ENCODE peak calls at places on chromosomes 7 and 10, in six cellular contexts. One of them, this sample, is unnamed.
A peak's percentile ranks its signal among the peaks of the same experiment; 100 is the strongest.

GRCh38 chr7:101804642-101805401 is 12.6 kb upstream of the CUX1 start:
- DNase-seq in breast epithelium: no peak
- DNase-seq in AG09319: no peak
- DNase-seq in T1000: no peak
- DNase-seq in ecto neural progenitor cell: no peak
- DNase-seq in CD4-positive, CD25-positive, alpha-beta regulatory T cell: peak; percentile 30
- DNase-seq in this sample: no peak

GRCh38 chr7:11379641-11380040 is 406.0 kb downstream of the PHF14 start:
- DNase-seq in CD4-positive, CD25-positive, alpha-beta regulatory T cell: no peak
- DNase-seq in ecto neural progenitor cell: no peak
- DNase-seq in breast epithelium: no peak
- DNase-seq in T1000: no peak
- DNase-seq in AG09319: no peak
- DNase-seq in this sample: no peak

GRCh38 chr7:151796871-151797270 is 80.0 kb downstream of the PRKAG2 start:
- DNase-seq in T1000: no peak
- DNase-seq in breast epithelium: no peak
- DNase-seq in CD4-positive, CD25-positive, alpha-beta regulatory T cell: no peak
- DNase-seq in ecto neural progenitor cell: no peak
- DNase-seq in AG09319: no peak
- DNase-seq in this sample: no peak

GRCh38 chr10:44950326-44951225 is 9.0 kb upstream of the RASSF4 start:
- DNase-seq in AG09319: no peak
- DNase-seq in T1000: no peak
- DNase-seq in ecto neural progenitor cell: peak; percentile 24
- DNase-seq in CD4-positive, CD25-positive, alpha-beta regulatory T cell: no peak
- DNase-seq in breast epithelium: no peak
- DNase-seq in this sample: peak; percentile 39

GRCh38 chr7:13829914-13830603 is 159.4 kb downstream of the ETV1 start:
- DNase-seq in ecto neural progenitor cell: no peak
- DNase-seq in AG09319: peak; percentile 59
- DNase-seq in breast epithelium: no peak
- DNase-seq in CD4-positive, CD25-positive, alpha-beta regulatory T cell: no peak
- DNase-seq in T1000: no peak
- DNase-seq in this sample: no peak

GRCh38 chr10:3803884-3804741 is 19.1 kb upstream of the KLF6 start:
- DNase-seq in ecto neural progenitor cell: no peak
- DNase-seq in breast epithelium: no peak
- DNase-seq in CD4-positive, CD25-positive, alpha-beta regulatory T cell: peak; percentile 63
- DNase-seq in T1000: no peak
- DNase-seq in AG09319: no peak
- DNase-seq in this sample: no peak

GRCh38 chr10:128316327-128316726 is 190.1 kb upstream of the MKI67 start:
- DNase-seq in breast epithelium: no peak
- DNase-seq in T1000: no peak
- DNase-seq in ecto neural progenitor cell: no peak
- DNase-seq in CD4-positive, CD25-positive, alpha-beta regulatory T cell: no peak
- DNase-seq in AG09319: no peak
- DNase-seq in this sample: peak; percentile 20

GRCh38 chr10:103653581-103654020 is 160.1 kb downstream of the NEURL1 start:
- DNase-seq in T1000: no peak
- DNase-seq in breast epithelium: no peak
- DNase-seq in ecto neural progenitor cell: no peak
- DNase-seq in CD4-positive, CD25-positive, alpha-beta regulatory T cell: no peak
- DNase-seq in AG09319: no peak
- DNase-seq in this sample: no peak

GRCh38 chr10:6200588-6201510 is 1.9 kb upstream of the PFKFB3 start:
- DNase-seq in ecto neural progenitor cell: peak; percentile 58
- DNase-seq in T1000: no peak
- DNase-seq in CD4-positive, CD25-positive, alpha-beta regulatory T cell: peak; percentile 48
- DNase-seq in breast epithelium: no peak
- DNase-seq in AG09319: no peak
- DNase-seq in this sample: no peak

GRCh38 chr10:127577376-127577775 is 28.3 kb downstream of the NPS start:
- DNase-seq in AG09319: no peak
- DNase-seq in CD4-positive, CD25-positive, alpha-beta regulatory T cell: no peak
- DNase-seq in T1000: no peak
- DNase-seq in ecto neural progenitor cell: no peak
- DNase-seq in breast epithelium: no peak
- DNase-seq in this sample: no peak

GRCh38 chr7:75854233-75854632 is 24.6 kb upstream of the RHBDD2 start:
- DNase-seq in breast epithelium: no peak
- DNase-seq in AG09319: peak; percentile 39
- DNase-seq in ecto neural progenitor cell: no peak
- DNase-seq in CD4-positive, CD25-positive, alpha-beta regulatory T cell: no peak
- DNase-seq in T1000: no peak
- DNase-seq in this sample: no peak

GRCh38 chr7:79872171-79872570 is 262.5 kb upstream of the GNAI1 start:
- DNase-seq in T1000: no peak
- DNase-seq in breast epithelium: no peak
- DNase-seq in CD4-positive, CD25-positive, alpha-beta regulatory T cell: no peak
- DNase-seq in AG09319: no peak
- DNase-seq in ecto neural progenitor cell: no peak
- DNase-seq in this sample: no peak

GRCh38 chr7:44618754-44619153 is 12.3 kb downstream of the OGDH start:
- DNase-seq in T1000: no peak
- DNase-seq in ecto neural progenitor cell: no peak
- DNase-seq in AG09319: no peak
- DNase-seq in CD4-positive, CD25-positive, alpha-beta regulatory T cell: no peak
- DNase-seq in breast epithelium: no peak
- DNase-seq in this sample: no peak

GRCh38 chr10:115065731-115066130 is 27.4 kb upstream of the ATRNL1 start:
- DNase-seq in AG09319: no peak
- DNase-seq in CD4-positive, CD25-positive, alpha-beta regulatory T cell: no peak
- DNase-seq in ecto neural progenitor cell: no peak
- DNase-seq in breast epithelium: no peak
- DNase-seq in T1000: no peak
- DNase-seq in this sample: no peak

GRCh38 chr7:54664235-54665228 is 94.5 kb downstream of the SEC61G start:
- DNase-seq in AG09319: no peak
- DNase-seq in ecto neural progenitor cell: peak; percentile 89
- DNase-seq in breast epithelium: no peak
- DNase-seq in CD4-positive, CD25-positive, alpha-beta regulatory T cell: peak; percentile 5
- DNase-seq in T1000: peak; percentile 73
- DNase-seq in this sample: peak; percentile 85

GRCh38 chr10:33422779-33423520 is 88.5 kb upstream of the NRP1 start:
- DNase-seq in AG09319: no peak
- DNase-seq in CD4-positive, CD25-positive, alpha-beta regulatory T cell: no peak
- DNase-seq in ecto neural progenitor cell: no peak
- DNase-seq in T1000: no peak
- DNase-seq in breast epithelium: no peak
- DNase-seq in this sample: no peak

GRCh38 chr10:21510218-21511070 is 15.0 kb downstream of the SKIDA1 start:
- DNase-seq in AG09319: no peak
- DNase-seq in CD4-positive, CD25-positive, alpha-beta regulatory T cell: no peak
- DNase-seq in T1000: no peak
- DNase-seq in breast epithelium: no peak
- DNase-seq in ecto neural progenitor cell: peak; percentile 84
- DNase-seq in this sample: no peak

GRCh38 chr10:5364365-5364764 is 401 bp upstream of the UCN3 start:
- DNase-seq in breast epithelium: no peak
- DNase-seq in CD4-positive, CD25-positive, alpha-beta regulatory T cell: no peak
- DNase-seq in T1000: no peak
- DNase-seq in ecto neural progenitor cell: no peak
- DNase-seq in AG09319: no peak
- DNase-seq in this sample: no peak

GRCh38 chr10:35041502-35041879 is 48.6 kb downstream of the CUL2 start:
- DNase-seq in AG09319: no peak
- DNase-seq in breast epithelium: no peak
- DNase-seq in ecto neural progenitor cell: no peak
- DNase-seq in CD4-positive, CD25-positive, alpha-beta regulatory T cell: no peak
- DNase-seq in T1000: no peak
- DNase-seq in this sample: no peak

GRCh38 chr10:80187465-80188409 is 17.6 kb downstream of the ANXA11 start:
- DNase-seq in CD4-positive, CD25-positive, alpha-beta regulatory T cell: peak; percentile 98
- DNase-seq in ecto neural progenitor cell: no peak
- DNase-seq in T1000: no peak
- DNase-seq in AG09319: no peak
- DNase-seq in breast epithelium: peak; percentile 52
- DNase-seq in this sample: no peak

GRCh38 chr10:102918817-102919236 is 733 bp downstream of the CNNM2 start:
- DNase-seq in breast epithelium: no peak
- DNase-seq in ecto neural progenitor cell: no peak
- DNase-seq in AG09319: no peak
- DNase-seq in T1000: no peak
- DNase-seq in CD4-positive, CD25-positive, alpha-beta regulatory T cell: peak; percentile 54
- DNase-seq in this sample: no peak

GRCh38 chr7:124784879-124785818 is 19.6 kb upstream of the GPR37 start:
- DNase-seq in ecto neural progenitor cell: peak; percentile 58
- DNase-seq in T1000: peak; percentile 19
- DNase-seq in CD4-positive, CD25-positive, alpha-beta regulatory T cell: peak; percentile 25
- DNase-seq in AG09319: peak; percentile 23
- DNase-seq in breast epithelium: no peak
- DNase-seq in this sample: no peak

GRCh38 chr7:132292803-132293202 is 283.5 kb downstream of the PLXNA4 start:
- DNase-seq in CD4-positive, CD25-positive, alpha-beta regulatory T cell: no peak
- DNase-seq in AG09319: no peak
- DNase-seq in ecto neural progenitor cell: no peak
- DNase-seq in breast epithelium: no peak
- DNase-seq in T1000: no peak
- DNase-seq in this sample: no peak

GRCh38 chr10:58753425-58753824 is 240.8 kb downstream of the BICC1 start:
- DNase-seq in T1000: no peak
- DNase-seq in ecto neural progenitor cell: no peak
- DNase-seq in CD4-positive, CD25-positive, alpha-beta regulatory T cell: no peak
- DNase-seq in AG09319: no peak
- DNase-seq in breast epithelium: no peak
- DNase-seq in this sample: no peak

GRCh38 chr10:132735923-132736391 is 50.0 kb downstream of the NKX6-2 start:
- DNase-seq in ecto neural progenitor cell: no peak
- DNase-seq in T1000: no peak
- DNase-seq in breast epithelium: no peak
- DNase-seq in CD4-positive, CD25-positive, alpha-beta regulatory T cell: no peak
- DNase-seq in AG09319: no peak
- DNase-seq in this sample: no peak

GRCh38 chr7:15461576-15461975 is 100.2 kb downstream of the AGMO start:
- DNase-seq in T1000: peak; percentile 2
- DNase-seq in CD4-positive, CD25-positive, alpha-beta regulatory T cell: no peak
- DNase-seq in ecto neural progenitor cell: no peak
- DNase-seq in breast epithelium: no peak
- DNase-seq in AG09319: peak; percentile 73
- DNase-seq in this sample: no peak

GRCh38 chr10:96743988-96744585 is 23.8 kb upstream of the PIK3AP1 start:
- DNase-seq in AG09319: no peak
- DNase-seq in breast epithelium: no peak
- DNase-seq in ecto neural progenitor cell: no peak
- DNase-seq in CD4-positive, CD25-positive, alpha-beta regulatory T cell: no peak
- DNase-seq in T1000: no peak
- DNase-seq in this sample: no peak

GRCh38 chr10:64506963-64507362 is 985.8 kb downstream of the REEP3 start:
- DNase-seq in AG09319: no peak
- DNase-seq in ecto neural progenitor cell: peak; percentile 49
- DNase-seq in breast epithelium: no peak
- DNase-seq in CD4-positive, CD25-positive, alpha-beta regulatory T cell: no peak
- DNase-seq in T1000: no peak
- DNase-seq in this sample: no peak

GRCh38 chr7:79781716-79782115 is 328.2 kb upstream of the MAGI2 start:
- DNase-seq in T1000: no peak
- DNase-seq in breast epithelium: no peak
- DNase-seq in CD4-positive, CD25-positive, alpha-beta regulatory T cell: no peak
- DNase-seq in ecto neural progenitor cell: no peak
- DNase-seq in AG09319: no peak
- DNase-seq in this sample: no peak

GRCh38 chr10:102605712-102606111 is 38.6 kb upstream of the TRIM8 start:
- DNase-seq in T1000: no peak
- DNase-seq in AG09319: no peak
- DNase-seq in breast epithelium: no peak
- DNase-seq in ecto neural progenitor cell: no peak
- DNase-seq in CD4-positive, CD25-positive, alpha-beta regulatory T cell: no peak
- DNase-seq in this sample: no peak

GRCh38 chr7:64098-64521 is 128.3 kb upstream of the FAM20C start:
- DNase-seq in AG09319: peak; percentile 32
- DNase-seq in ecto neural progenitor cell: peak; percentile 65
- DNase-seq in CD4-positive, CD25-positive, alpha-beta regulatory T cell: peak; percentile 8
- DNase-seq in T1000: peak; percentile 27
- DNase-seq in breast epithelium: no peak
- DNase-seq in this sample: no peak

GRCh38 chr10:103204353-103205255 is 11.5 kb upstream of the NT5C2 start:
- DNase-seq in T1000: no peak
- DNase-seq in ecto neural progenitor cell: peak; percentile 60
- DNase-seq in AG09319: peak; percentile 14
- DNase-seq in CD4-positive, CD25-positive, alpha-beta regulatory T cell: no peak
- DNase-seq in breast epithelium: no peak
- DNase-seq in this sample: no peak

GRCh38 chr7:28483112-28483511 is 70.8 kb downstream of the CREB5 start:
- DNase-seq in breast epithelium: no peak
- DNase-seq in ecto neural progenitor cell: no peak
- DNase-seq in AG09319: no peak
- DNase-seq in T1000: no peak
- DNase-seq in CD4-positive, CD25-positive, alpha-beta regulatory T cell: no peak
- DNase-seq in this sample: no peak

GRCh38 chr10:59312247-59312646 is 50.1 kb downstream of the FAM13C start:
- DNase-seq in ecto neural progenitor cell: no peak
- DNase-seq in CD4-positive, CD25-positive, alpha-beta regulatory T cell: no peak
- DNase-seq in breast epithelium: no peak
- DNase-seq in AG09319: no peak
- DNase-seq in T1000: no peak
- DNase-seq in this sample: no peak

GRCh38 chr7:45689011-45689796 is 115.0 kb downstream of the ADCY1 start:
- DNase-seq in ecto neural progenitor cell: no peak
- DNase-seq in CD4-positive, CD25-positive, alpha-beta regulatory T cell: no peak
- DNase-seq in AG09319: peak; percentile 15
- DNase-seq in breast epithelium: no peak
- DNase-seq in T1000: no peak
- DNase-seq in this sample: peak; percentile 55

This sample was measured in type B pancreatic cell.